ENCODE peak calls at places on chromosomes 13 and 19, in nine cellular contexts. One of them, this sample, is unnamed. For H3K27me3, the result is how much of the 10 kb centered on the place peaks cover.

GRCh38 chr19:45098521-45099464 is 5.8 kb downstream of the PPP1R37 start:
- DNase-seq in SJCRH30: no peak
- DNase-seq in Peyer's patch: no peak
- DNase-seq in SK-N-SH: no peak
- DNase-seq in A673: peak
- DNase-seq in tibial artery: no peak
- DNase-seq in heart right ventricle: peak
- DNase-seq in CD4-positive, alpha-beta T cell: no peak
- DNase-seq in neural progenitor cell: no peak
- DNase-seq in this sample: no peak

GRCh38 chr13:82294226-82294625 is 1588.0 kb downstream of the SLITRK1 start:
- DNase-seq in SJCRH30: no peak
- DNase-seq in Peyer's patch: no peak
- DNase-seq in SK-N-SH: no peak
- DNase-seq in A673: no peak
- DNase-seq in tibial artery: no peak
- DNase-seq in heart right ventricle: no peak
- DNase-seq in CD4-positive, alpha-beta T cell: no peak
- DNase-seq in neural progenitor cell: no peak
- DNase-seq in this sample: no peak

GRCh38 chr13:28136916-28137315 is 1.4 kb upstream of the PAN3 start:
- DNase-seq in SJCRH30: no peak
- DNase-seq in Peyer's patch: no peak
- DNase-seq in SK-N-SH: no peak
- DNase-seq in A673: no peak
- DNase-seq in tibial artery: no peak
- DNase-seq in heart right ventricle: no peak
- DNase-seq in CD4-positive, alpha-beta T cell: no peak
- DNase-seq in neural progenitor cell: no peak
- DNase-seq in this sample: no peak

GRCh38 chr19:55407625-55408319 is at the start of gene UBE2S:
- DNase-seq in SJCRH30: peak
- DNase-seq in Peyer's patch: peak
- DNase-seq in SK-N-SH: peak
- DNase-seq in A673: peak
- DNase-seq in tibial artery: peak
- DNase-seq in heart right ventricle: peak
- DNase-seq in CD4-positive, alpha-beta T cell: peak
- DNase-seq in neural progenitor cell: peak
- DNase-seq in this sample: peak

GRCh38 chr19:17296278-17296677 is 6.9 kb downstream of the ABHD8 start:
- DNase-seq in SJCRH30: no peak
- DNase-seq in Peyer's patch: no peak
- DNase-seq in SK-N-SH: peak
- DNase-seq in A673: no peak
- DNase-seq in tibial artery: no peak
- DNase-seq in heart right ventricle: no peak
- DNase-seq in CD4-positive, alpha-beta T cell: no peak
- DNase-seq in neural progenitor cell: no peak
- DNase-seq in this sample: peak

GRCh38 chr19:55075366-55075998 is at the start of gene EPS8L1:
- DNase-seq in SJCRH30: no peak
- DNase-seq in Peyer's patch: peak
- DNase-seq in SK-N-SH: no peak
- DNase-seq in A673: no peak
- DNase-seq in tibial artery: no peak
- DNase-seq in heart right ventricle: no peak
- DNase-seq in CD4-positive, alpha-beta T cell: no peak
- DNase-seq in neural progenitor cell: no peak
- DNase-seq in this sample: peak

GRCh38 chr19:54949412-54949811 is 2.1 kb upstream of the NLRP7 start:
- DNase-seq in SJCRH30: no peak
- DNase-seq in Peyer's patch: no peak
- DNase-seq in SK-N-SH: no peak
- DNase-seq in A673: no peak
- DNase-seq in tibial artery: no peak
- DNase-seq in heart right ventricle: no peak
- DNase-seq in CD4-positive, alpha-beta T cell: no peak
- DNase-seq in neural progenitor cell: no peak
- DNase-seq in this sample: no peak

GRCh38 chr19:43450545-43450997 is 14.8 kb downstream of the LYPD3 start:
- DNase-seq in SJCRH30: no peak
- DNase-seq in Peyer's patch: no peak
- DNase-seq in SK-N-SH: no peak
- DNase-seq in A673: no peak
- DNase-seq in tibial artery: no peak
- DNase-seq in heart right ventricle: no peak
- DNase-seq in CD4-positive, alpha-beta T cell: no peak
- DNase-seq in neural progenitor cell: no peak
- DNase-seq in this sample: peak

GRCh38 chr13:55199132-55199531 is 1941.6 kb upstream of the PRR20A start:
- DNase-seq in SJCRH30: peak
- DNase-seq in Peyer's patch: no peak
- DNase-seq in SK-N-SH: no peak
- DNase-seq in A673: peak
- DNase-seq in tibial artery: no peak
- DNase-seq in heart right ventricle: no peak
- DNase-seq in CD4-positive, alpha-beta T cell: no peak
- DNase-seq in neural progenitor cell: peak
- DNase-seq in this sample: no peak

GRCh38 chr13:35887028-35887666 is 244.0 kb downstream of the DCLK1 start:
- DNase-seq in SJCRH30: no peak
- DNase-seq in Peyer's patch: no peak
- DNase-seq in SK-N-SH: no peak
- DNase-seq in A673: peak
- DNase-seq in tibial artery: no peak
- DNase-seq in heart right ventricle: no peak
- DNase-seq in CD4-positive, alpha-beta T cell: no peak
- DNase-seq in neural progenitor cell: no peak
- DNase-seq in this sample: no peak

GRCh38 chr13:113929628-113930615 is 44.0 kb downstream of the C13orf46 start:
- DNase-seq in SJCRH30: no peak
- DNase-seq in Peyer's patch: peak
- DNase-seq in SK-N-SH: peak
- DNase-seq in A673: no peak
- DNase-seq in tibial artery: peak
- DNase-seq in heart right ventricle: no peak
- DNase-seq in CD4-positive, alpha-beta T cell: no peak
- DNase-seq in neural progenitor cell: no peak
- DNase-seq in this sample: peak

GRCh38 chr19:42540071-42540553 is 11.8 kb upstream of the CEACAM1 start:
- DNase-seq in SJCRH30: no peak
- DNase-seq in Peyer's patch: peak
- DNase-seq in SK-N-SH: no peak
- DNase-seq in A673: peak
- DNase-seq in tibial artery: no peak
- DNase-seq in heart right ventricle: no peak
- DNase-seq in CD4-positive, alpha-beta T cell: no peak
- DNase-seq in neural progenitor cell: peak
- DNase-seq in this sample: no peak

GRCh38 chr19:37361994-37362393 is 8.9 kb upstream of the ZNF527 start:
- DNase-seq in SJCRH30: no peak
- DNase-seq in Peyer's patch: no peak
- DNase-seq in SK-N-SH: no peak
- DNase-seq in A673: no peak
- DNase-seq in tibial artery: no peak
- DNase-seq in heart right ventricle: no peak
- DNase-seq in CD4-positive, alpha-beta T cell: no peak
- DNase-seq in neural progenitor cell: no peak
- DNase-seq in this sample: peak

GRCh38 chr19:31529121-31529520 is 179.9 kb upstream of the TSHZ3 start:
- DNase-seq in SJCRH30: peak
- DNase-seq in Peyer's patch: no peak
- DNase-seq in SK-N-SH: no peak
- DNase-seq in A673: no peak
- DNase-seq in tibial artery: no peak
- DNase-seq in heart right ventricle: no peak
- DNase-seq in CD4-positive, alpha-beta T cell: no peak
- DNase-seq in neural progenitor cell: no peak
- DNase-seq in this sample: no peak

GRCh38 chr13:59863621-59864020 is 300.1 kb downstream of the DIAPH3 start:
- DNase-seq in SJCRH30: no peak
- DNase-seq in Peyer's patch: no peak
- DNase-seq in SK-N-SH: no peak
- DNase-seq in A673: no peak
- DNase-seq in tibial artery: no peak
- DNase-seq in heart right ventricle: no peak
- DNase-seq in CD4-positive, alpha-beta T cell: no peak
- DNase-seq in neural progenitor cell: no peak
- DNase-seq in this sample: no peak

GRCh38 chr13:93547886-93548285 is 321.3 kb downstream of the GPC6 start:
- DNase-seq in SJCRH30: no peak
- DNase-seq in Peyer's patch: no peak
- DNase-seq in SK-N-SH: no peak
- DNase-seq in A673: no peak
- DNase-seq in tibial artery: no peak
- DNase-seq in heart right ventricle: no peak
- DNase-seq in CD4-positive, alpha-beta T cell: no peak
- DNase-seq in neural progenitor cell: no peak
- DNase-seq in this sample: no peak

GRCh38 chr13:45367995-45368394 is 27.0 kb upstream of the TPT1 start:
- DNase-seq in SJCRH30: no peak
- DNase-seq in Peyer's patch: no peak
- DNase-seq in SK-N-SH: no peak
- DNase-seq in A673: no peak
- DNase-seq in tibial artery: no peak
- DNase-seq in heart right ventricle: no peak
- DNase-seq in CD4-positive, alpha-beta T cell: no peak
- DNase-seq in neural progenitor cell: no peak
- DNase-seq in this sample: no peak

GRCh38 chr19:48424694-48425219 is 21.0 kb upstream of the GRWD1 start:
- DNase-seq in SJCRH30: peak
- DNase-seq in Peyer's patch: no peak
- DNase-seq in SK-N-SH: no peak
- DNase-seq in A673: peak
- DNase-seq in tibial artery: no peak
- DNase-seq in heart right ventricle: no peak
- DNase-seq in CD4-positive, alpha-beta T cell: no peak
- DNase-seq in neural progenitor cell: no peak
- DNase-seq in this sample: peak

GRCh38 chr13:41411536-41411935 is 45.8 kb upstream of the RGCC start:
- DNase-seq in SJCRH30: peak
- DNase-seq in Peyer's patch: no peak
- DNase-seq in SK-N-SH: no peak
- DNase-seq in A673: peak
- DNase-seq in tibial artery: peak
- DNase-seq in heart right ventricle: peak
- DNase-seq in CD4-positive, alpha-beta T cell: peak
- DNase-seq in neural progenitor cell: peak
- DNase-seq in this sample: peak

GRCh38 chr13:23796546-23796945 is 92.7 kb downstream of the MIPEP start:
- DNase-seq in SJCRH30: peak
- DNase-seq in Peyer's patch: no peak
- DNase-seq in SK-N-SH: no peak
- DNase-seq in A673: no peak
- DNase-seq in tibial artery: no peak
- DNase-seq in heart right ventricle: no peak
- DNase-seq in CD4-positive, alpha-beta T cell: no peak
- DNase-seq in neural progenitor cell: no peak
- DNase-seq in this sample: no peak

GRCh38 chr19:16301999-16302694 is 22.5 kb upstream of the KLF2 start:
- DNase-seq in SJCRH30: peak
- DNase-seq in Peyer's patch: peak
- DNase-seq in SK-N-SH: no peak
- DNase-seq in A673: no peak
- DNase-seq in tibial artery: no peak
- DNase-seq in heart right ventricle: no peak
- DNase-seq in CD4-positive, alpha-beta T cell: no peak
- DNase-seq in neural progenitor cell: no peak
- DNase-seq in this sample: peak

GRCh38 chr19:34269968-34270621 is 15.7 kb downstream of the GARRE1 start:
- DNase-seq in SJCRH30: peak
- DNase-seq in Peyer's patch: peak
- DNase-seq in SK-N-SH: no peak
- DNase-seq in A673: peak
- DNase-seq in tibial artery: peak
- DNase-seq in heart right ventricle: peak
- DNase-seq in CD4-positive, alpha-beta T cell: peak
- DNase-seq in neural progenitor cell: no peak
- DNase-seq in this sample: peak

GRCh38 chr19:20397292-20397691 is 168.3 kb downstream of the ZNF737 start:
- DNase-seq in SJCRH30: no peak
- DNase-seq in Peyer's patch: no peak
- DNase-seq in SK-N-SH: no peak
- DNase-seq in A673: no peak
- DNase-seq in tibial artery: no peak
- DNase-seq in heart right ventricle: no peak
- DNase-seq in CD4-positive, alpha-beta T cell: no peak
- DNase-seq in neural progenitor cell: no peak
- DNase-seq in this sample: no peak
- H3K27me3 ChIP-seq in SJCRH30: under half
- H3K27me3 ChIP-seq in Peyer's patch: under half
- H3K27me3 ChIP-seq in SK-N-SH: under half
- H3K27me3 ChIP-seq in A673: under half
- H3K27me3 ChIP-seq in tibial artery: under half
- H3K27me3 ChIP-seq in heart right ventricle: under half
- H3K27me3 ChIP-seq in CD4-positive, alpha-beta T cell: under half
- H3K27me3 ChIP-seq in neural progenitor cell: under half
- H3K27me3 ChIP-seq in this sample: under half

GRCh38 chr19:13611596-13611995 is 105.3 kb upstream of the CACNA1A start:
- DNase-seq in SJCRH30: no peak
- DNase-seq in Peyer's patch: no peak
- DNase-seq in SK-N-SH: no peak
- DNase-seq in A673: no peak
- DNase-seq in tibial artery: no peak
- DNase-seq in heart right ventricle: no peak
- DNase-seq in CD4-positive, alpha-beta T cell: no peak
- DNase-seq in neural progenitor cell: no peak
- DNase-seq in this sample: no peak
- H3K27me3 ChIP-seq in SJCRH30: under half
- H3K27me3 ChIP-seq in Peyer's patch: under half
- H3K27me3 ChIP-seq in SK-N-SH: under half
- H3K27me3 ChIP-seq in A673: under half
- H3K27me3 ChIP-seq in tibial artery: under half
- H3K27me3 ChIP-seq in heart right ventricle: under half
- H3K27me3 ChIP-seq in CD4-positive, alpha-beta T cell: under half
- H3K27me3 ChIP-seq in neural progenitor cell: under half
- H3K27me3 ChIP-seq in this sample: under half

GRCh38 chr19:29118384-29118783 is 94.6 kb downstream of the UQCRFS1 start:
- DNase-seq in SJCRH30: no peak
- DNase-seq in Peyer's patch: no peak
- DNase-seq in SK-N-SH: no peak
- DNase-seq in A673: no peak
- DNase-seq in tibial artery: no peak
- DNase-seq in heart right ventricle: no peak
- DNase-seq in CD4-positive, alpha-beta T cell: no peak
- DNase-seq in neural progenitor cell: peak
- DNase-seq in this sample: no peak
- H3K27me3 ChIP-seq in SJCRH30: under half
- H3K27me3 ChIP-seq in Peyer's patch: under half
- H3K27me3 ChIP-seq in SK-N-SH: under half
- H3K27me3 ChIP-seq in A673: under half
- H3K27me3 ChIP-seq in tibial artery: under half
- H3K27me3 ChIP-seq in heart right ventricle: under half
- H3K27me3 ChIP-seq in CD4-positive, alpha-beta T cell: under half
- H3K27me3 ChIP-seq in neural progenitor cell: under half
- H3K27me3 ChIP-seq in this sample: under half

DNA sequence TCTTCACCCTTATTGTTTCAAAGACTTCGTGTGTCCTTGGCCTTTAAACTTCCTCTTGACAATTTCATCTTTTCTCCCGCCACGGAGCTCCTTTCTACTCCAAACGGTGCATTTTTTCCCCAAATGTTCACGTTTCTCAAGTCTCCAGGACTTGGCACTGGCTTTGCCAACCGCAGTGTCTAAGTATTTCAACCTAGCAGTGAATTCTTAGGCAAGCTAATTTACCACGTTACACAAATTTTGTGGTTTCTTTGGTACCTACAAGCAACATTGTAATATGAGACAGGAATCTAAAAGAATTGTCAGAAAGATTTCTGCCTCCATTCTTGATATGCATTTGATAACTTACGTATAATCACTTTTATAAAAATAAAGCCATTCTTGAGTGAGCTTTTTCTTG is 10.8 kb downstream of the ZIC2 start:
- DNase-seq in SJCRH30: no peak
- DNase-seq in Peyer's patch: no peak
- DNase-seq in SK-N-SH: no peak
- DNase-seq in A673: peak
- DNase-seq in tibial artery: no peak
- DNase-seq in heart right ventricle: no peak
- DNase-seq in CD4-positive, alpha-beta T cell: no peak
- DNase-seq in neural progenitor cell: peak
- DNase-seq in this sample: peak
- H3K27me3 ChIP-seq in SJCRH30: under half
- H3K27me3 ChIP-seq in Peyer's patch: under half
- H3K27me3 ChIP-seq in SK-N-SH: half or more
- H3K27me3 ChIP-seq in A673: under half
- H3K27me3 ChIP-seq in tibial artery: under half
- H3K27me3 ChIP-seq in heart right ventricle: half or more
- H3K27me3 ChIP-seq in CD4-positive, alpha-beta T cell: half or more
- H3K27me3 ChIP-seq in neural progenitor cell: half or more
- H3K27me3 ChIP-seq in this sample: half or more

This sample was measured in osteoblast.